ENCODE peak calls at places on chromosomes 11 and 22, in seven cellular contexts. O is IMR-90, F is AG10803, L is heart left ventricle, G is kidney epithelial cell, V is ascending aorta, Z is thoracic aorta. K is an unnamed sample.

GRCh38 chr11:133955091-133955846 is 1.5 kb downstream of the IGSF9B start:
- DNase-seq in O (no peak), F (no peak), L (peak), G (no peak), V (peak), Z (peak), K (no peak)

GRCh38 chr11:66595245-66595904 is 2.4 kb downstream of the CCS start:
- DNase-seq in O (peak), F (peak), L (no peak), G (no peak), V (peak), Z (no peak), K (no peak)

GRCh38 chr22:27545071-27545470 is 256.5 kb downstream of the MN1 start:
- DNase-seq in O (no peak), F (no peak), L (no peak), G (no peak), V (no peak), Z (no peak), K (no peak)

GRCh38 chr11:66479741-66480115 is 506 bp upstream of the DPP3 start:
- DNase-seq in O (no peak), F (no peak), L (no peak), G (peak), V (no peak), Z (no peak), K (peak)

GRCh38 chr11:125874556-125875124 is 12.8 kb upstream of the HYLS1 start:
- DNase-seq in O (peak), F (peak), L (no peak), G (no peak), V (peak), Z (no peak), K (peak)

GRCh38 chr11:78575478-78575877 is 814 bp upstream of the NARS2 start:
- DNase-seq in O (no peak), F (no peak), L (no peak), G (no peak), V (no peak), Z (no peak), K (no peak)

GRCh38 chr11:120186408-120186798 is 24.4 kb upstream of the OAF start:
- DNase-seq in O (no peak), F (no peak), L (peak), G (no peak), V (peak), Z (no peak), K (no peak)

GRCh38 chr11:27398413-27398780 is 35.4 kb upstream of the CCDC34 start:
- DNase-seq in O (no peak), F (no peak), L (no peak), G (no peak), V (no peak), Z (no peak), K (no peak)

GRCh38 chr11:1308745-1309497 is 511 bp downstream of the TOLLIP start:
- DNase-seq in O (no peak), F (no peak), L (no peak), G (no peak), V (no peak), Z (no peak), K (peak)

GRCh38 chr11:641806-642370 is 4.8 kb downstream of the DRD4 start:
- DNase-seq in O (no peak), F (no peak), L (no peak), G (no peak), V (no peak), Z (no peak), K (no peak)

GRCh38 chr11:65316979-65317786 is 2.5 kb downstream of the CDC42EP2 start:
- DNase-seq in O (peak), F (peak), L (peak), G (peak), V (peak), Z (no peak), K (peak)

GRCh38 chr11:70483077-70483861 is 84.9 kb downstream of the CTTN start:
- DNase-seq in O (peak), F (peak), L (peak), G (peak), V (no peak), Z (no peak), K (peak)

GRCh38 chr11:495537-495931 is 11.5 kb downstream of the RNH1 start:
- DNase-seq in O (peak), F (no peak), L (no peak), G (no peak), V (no peak), Z (no peak), K (no peak)

GRCh38 chr22:46792061-46792796 is 29.8 kb downstream of the TBC1D22A start:
- DNase-seq in O (no peak), F (no peak), L (no peak), G (no peak), V (no peak), Z (no peak), K (no peak)

GRCh38 chr11:65613091-65613928 is 711 bp downstream of the MAP3K11 start:
- DNase-seq in O (no peak), F (no peak), L (no peak), G (no peak), V (no peak), Z (no peak), K (no peak)

GRCh38 chr11:111193924-111194490 is 51.5 kb upstream of the POU2AF2 start:
- DNase-seq in O (no peak), F (no peak), L (no peak), G (no peak), V (no peak), Z (no peak), K (peak)

GRCh38 chr11:115843116-115843515 is 338.9 kb upstream of the CADM1 start:
- DNase-seq in O (no peak), F (no peak), L (no peak), G (no peak), V (no peak), Z (no peak), K (no peak)

GRCh38 chr11:103920449-103920848 is 116.0 kb upstream of the DDI1 start:
- DNase-seq in O (peak), F (peak), L (no peak), G (peak), V (no peak), Z (no peak), K (peak)

GRCh38 chr22:24994070-24994763 is 41.7 kb downstream of the KIAA1671 start:
- DNase-seq in O (no peak), F (peak), L (no peak), G (no peak), V (no peak), Z (no peak), K (peak)

GRCh38 chr11:23564370-23564769 is 704.1 kb upstream of the CCDC179 start:
- DNase-seq in O (no peak), F (no peak), L (no peak), G (no peak), V (no peak), Z (no peak), K (no peak)

GRCh38 chr11:17412488-17413180 is 24.2 kb upstream of the KCNJ11 start:
- DNase-seq in O (no peak), F (no peak), L (no peak), G (no peak), V (no peak), Z (no peak), K (no peak)

GRCh38 chr11:66477256-66478201 is 2.7 kb upstream of the DPP3 start:
- DNase-seq in O (no peak), F (no peak), L (no peak), G (no peak), V (no peak), Z (no peak), K (no peak)

GRCh38 chr11:43580735-43581369 is 99.7 kb upstream of the HSD17B12 start:
- DNase-seq in O (peak), F (no peak), L (no peak), G (no peak), V (no peak), Z (no peak), K (no peak)

GRCh38 chr22:35195821-35196220 is 61.5 kb upstream of the HMGXB4 start:
- DNase-seq in O (no peak), F (no peak), L (no peak), G (no peak), V (no peak), Z (no peak), K (no peak)

GRCh38 chr11:17597770-17598169 is 50.7 kb downstream of the OTOG start:
- DNase-seq in O (no peak), F (no peak), L (no peak), G (no peak), V (peak), Z (no peak), K (no peak)

DNA sequence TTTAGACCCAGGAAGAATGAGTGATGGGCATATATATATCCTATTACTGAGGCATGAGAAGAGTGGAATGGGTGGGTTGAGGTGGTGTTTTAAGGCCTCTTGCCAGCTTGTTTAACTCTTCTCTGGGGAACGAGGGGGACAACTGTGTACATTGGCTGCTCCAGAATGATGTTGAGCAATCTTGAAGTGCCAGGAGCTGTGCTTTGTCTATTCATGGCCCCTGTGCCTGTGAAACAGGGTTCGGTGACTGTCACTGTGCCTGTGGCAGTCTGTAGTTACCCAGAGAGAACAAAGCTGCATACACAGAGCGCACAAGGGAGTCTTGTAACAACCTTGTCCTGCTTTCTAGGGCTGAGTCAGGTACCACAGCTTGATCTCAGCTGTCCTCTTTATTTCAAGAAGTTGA is 11.7 kb downstream of the LIMK2 start:
- DNase-seq in O (no peak), F (no peak), L (no peak), G (no peak), V (no peak), Z (no peak), K (no peak)
- H3K4me3 ChIP-seq in O (no peak), F (no peak), L (no peak), G (no peak), V (no peak), Z (no peak), K (no peak)

GRCh38 chr22:44718418-44718817 is 16.4 kb downstream of the PRR5 start:
- DNase-seq in O (no peak), F (no peak), L (no peak), G (no peak), V (no peak), Z (no peak), K (no peak)
- TF ChIP-seq CTCF in O (no peak), F (no peak), L (no peak), G (no peak), V (no peak), Z (no peak), K (no peak)

GRCh38 chr22:19892925-19893324 is 38.3 kb upstream of the GNB1L start:
- DNase-seq in O (peak), F (no peak), L (no peak), G (no peak), V (no peak), Z (no peak), K (no peak)
- H3K4me3 ChIP-seq in O (no peak), F (no peak), L (no peak), G (no peak), V (no peak), Z (no peak), K (no peak)

GRCh38 chr11:98621767-98622166 is 399.0 kb upstream of the CNTN5 start:
- DNase-seq in O (no peak), F (no peak), L (no peak), G (no peak), V (no peak), Z (no peak), K (no peak)

DNA sequence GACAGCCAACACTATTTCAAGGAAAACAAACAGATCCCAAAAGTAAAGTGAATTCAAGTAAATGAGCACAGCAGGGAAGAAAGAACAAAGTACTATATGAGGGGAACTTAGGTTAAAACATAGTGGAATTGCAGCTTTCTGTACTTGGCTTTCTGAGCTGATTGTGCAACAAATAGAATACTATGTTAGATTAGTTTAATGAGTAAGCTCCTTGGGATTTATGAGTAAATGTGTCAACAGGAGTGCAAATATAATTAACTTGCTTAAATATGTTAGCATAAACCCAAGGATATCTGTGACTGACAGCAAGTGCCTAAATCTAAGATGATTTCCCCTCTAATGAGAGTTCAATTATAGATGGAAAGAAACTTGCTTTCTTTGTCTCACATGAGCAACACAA is 404.5 kb upstream of the CNTN5 start:
- DNase-seq in O (no peak), F (no peak), L (no peak), G (no peak), V (no peak), Z (no peak), K (peak)
- TF ChIP-seq CTCF in O (no peak), F (no peak), L (no peak), G (no peak), V (no peak), Z (no peak), K (no peak)

DNA sequence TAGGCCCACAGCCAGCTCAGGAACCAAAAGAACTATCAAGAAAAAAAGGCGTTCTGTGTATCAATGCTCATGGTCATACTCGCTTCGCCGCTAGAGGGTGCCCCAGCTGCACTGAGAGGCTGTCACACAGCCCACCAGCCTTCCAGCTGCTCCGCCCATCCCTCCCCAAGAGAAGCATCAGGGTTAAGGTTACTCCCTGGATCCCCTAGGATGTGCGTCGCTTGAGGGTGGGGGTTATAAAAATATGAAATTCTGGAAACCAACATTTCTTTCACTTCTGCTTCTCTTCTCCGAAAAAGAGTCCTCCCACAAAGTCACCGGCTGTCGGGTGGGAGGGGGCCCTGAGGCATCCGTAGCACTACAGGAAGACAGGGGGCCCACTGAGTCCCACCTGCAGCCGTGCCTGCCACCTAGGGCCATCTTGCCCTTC is 1.7 kb downstream of the CBX6 start:
- DNase-seq in O (peak), F (peak), L (peak), G (no peak), V (peak), Z (peak), K (peak)
- H3K4me3 ChIP-seq in O (no peak), F (peak), L (peak), G (peak), V (peak), Z (peak), K (peak)

GRCh38 chr22:38106814-38107578 is 3.5 kb downstream of the BAIAP2L2 start:
- DNase-seq in O (no peak), F (no peak), L (peak), G (no peak), V (no peak), Z (no peak), K (no peak)

GRCh38 chr22:38107692-38108515 is 2.6 kb downstream of the BAIAP2L2 start:
- DNase-seq in O (no peak), F (peak), L (peak), G (no peak), V (no peak), Z (no peak), K (no peak)

GRCh38 chr22:38103641-38104040 is 6.8 kb downstream of the BAIAP2L2 start:
- DNase-seq in O (no peak), F (no peak), L (peak), G (no peak), V (no peak), Z (no peak), K (no peak)

GRCh38 chr22:38108561-38109319 is 1.7 kb downstream of the BAIAP2L2 start:
- DNase-seq in O (no peak), F (no peak), L (peak), G (no peak), V (no peak), Z (no peak), K (no peak)

DNA sequence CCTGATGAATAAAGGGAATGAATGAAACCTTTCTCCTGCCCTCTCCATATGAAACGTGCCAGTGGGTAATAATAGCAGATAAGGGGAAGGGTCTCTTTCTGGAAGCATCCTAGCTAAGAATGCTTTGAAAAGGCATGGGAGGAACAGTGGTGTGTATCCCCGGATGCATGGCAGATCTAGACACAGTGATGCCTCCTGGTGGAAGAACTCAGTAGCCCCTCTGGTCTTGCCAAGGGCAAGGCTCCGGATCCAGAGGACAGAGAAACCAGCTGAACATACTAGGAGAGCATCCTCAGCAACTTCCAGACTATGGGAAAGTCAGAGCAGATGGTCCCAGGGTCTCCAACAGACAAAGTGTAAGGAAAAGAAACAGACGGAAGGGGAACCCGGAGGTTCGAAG is 6.4 kb downstream of the BAIAP2L2 start:
- DNase-seq in O (peak), F (no peak), L (peak), G (no peak), V (no peak), Z (no peak), K (no peak)
- TF ChIP-seq CTCF in O (peak), F (peak), L (peak), G (peak), V (peak), Z (peak), K (peak)

DNA sequence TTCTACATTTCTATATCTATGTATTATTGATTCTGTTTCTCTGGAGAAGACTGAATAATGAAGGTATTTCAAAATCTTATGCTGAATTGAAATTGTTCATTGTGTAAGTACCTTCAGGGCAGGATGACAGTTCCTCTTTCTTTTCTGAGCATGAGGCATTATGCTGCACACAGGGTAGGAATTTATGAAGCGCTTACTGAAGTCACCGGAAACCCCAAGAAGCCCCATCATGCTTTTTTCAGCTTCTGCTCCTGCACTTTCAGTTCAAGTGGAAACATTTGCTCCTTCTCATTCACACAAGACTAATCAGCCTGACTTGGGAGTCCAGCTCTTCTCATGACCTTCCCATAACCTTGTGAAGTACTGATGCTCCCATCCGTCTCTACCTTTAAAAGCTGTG is 314.7 kb upstream of the SORL1-AS1 start:
- DNase-seq in O (peak), F (no peak), L (no peak), G (no peak), V (no peak), Z (no peak), K (peak)
- H3K4me3 ChIP-seq in O (no peak), F (no peak), L (no peak), G (no peak), V (no peak), Z (no peak), K (no peak)

GRCh38 chr11:47499160-47499559 is 50.2 kb upstream of the RAPSN start:
- DNase-seq in O (no peak), F (no peak), L (no peak), G (no peak), V (no peak), Z (no peak), K (no peak)
- TF ChIP-seq CTCF in O (no peak), F (no peak), L (no peak), G (no peak), V (no peak), Z (no peak), K (no peak)

GRCh38 chr11:46618789-46619188 is 1.4 kb downstream of the ATG13 start:
- DNase-seq in O (no peak), F (no peak), L (no peak), G (no peak), V (no peak), Z (no peak), K (no peak)
- H3K4me3 ChIP-seq in O (no peak), F (peak), L (peak), G (no peak), V (peak), Z (peak), K (peak)

GRCh38 chr11:46248270-46249102 is 29.0 kb upstream of the CREB3L1 start:
- DNase-seq in O (peak), F (peak), L (no peak), G (peak), V (no peak), Z (no peak), K (peak)

GRCh38 chr11:46246514-46246913 is 30.9 kb upstream of the CREB3L1 start:
- DNase-seq in O (peak), F (peak), L (no peak), G (no peak), V (peak), Z (no peak), K (no peak)

GRCh38 chr11:46247090-46247489 is 30.4 kb upstream of the CREB3L1 start:
- DNase-seq in O (no peak), F (peak), L (no peak), G (no peak), V (no peak), Z (no peak), K (peak)

GRCh38 chr11:46249103-46249942 is 28.1 kb upstream of the CREB3L1 start:
- DNase-seq in O (peak), F (no peak), L (no peak), G (no peak), V (no peak), Z (no peak), K (no peak)

GRCh38 chr11:46247664-46248063 is 29.8 kb upstream of the CREB3L1 start:
- DNase-seq in O (peak), F (peak), L (no peak), G (no peak), V (no peak), Z (no peak), K (peak)
- TF ChIP-seq CTCF in O (peak), F (no peak), L (peak), G (peak), V (no peak), Z (no peak), K (peak)

K was measured in epithelial cell of esophagus.